ENCODE peak calls at places on chromosomes 13 and 19, in seven cellular contexts. One of them, this sample, is unnamed.

GRCh38 chr13:53137777-53138176 is 109.2 kb downstream of the OLFM4 start:
- DNase-seq in AG09319: peak
- DNase-seq in GM10248: no peak
- DNase-seq in cardiac muscle cell: peak
- DNase-seq in GM12865: no peak
- DNase-seq in AG04450: peak
- DNase-seq in osteocyte: no peak
- DNase-seq in this sample: no peak

GRCh38 chr13:92573467-92574057 is 653.0 kb upstream of the GPC6 start:
- DNase-seq in GM10248: peak
- DNase-seq in cardiac muscle cell: peak
- DNase-seq in GM12865: peak
- DNase-seq in osteocyte: no peak
- DNase-seq in AG09319: no peak
- DNase-seq in AG04450: no peak
- DNase-seq in this sample: no peak

GRCh38 chr19:12065100-12065538 is 588 bp downstream of the ZNF844 start:
- DNase-seq in AG04450: no peak
- DNase-seq in cardiac muscle cell: peak
- DNase-seq in GM10248: no peak
- DNase-seq in AG09319: no peak
- DNase-seq in osteocyte: no peak
- DNase-seq in GM12865: peak
- DNase-seq in this sample: peak

GRCh38 chr19:53991224-53992113 is at the start of gene CACNG6:
- DNase-seq in cardiac muscle cell: peak
- DNase-seq in osteocyte: no peak
- DNase-seq in AG09319: no peak
- DNase-seq in GM10248: no peak
- DNase-seq in AG04450: no peak
- DNase-seq in GM12865: no peak
- DNase-seq in this sample: peak

GRCh38 chr19:35753634-35754364 is 3.0 kb downstream of the HSPB6 start:
- DNase-seq in AG04450: no peak
- DNase-seq in AG09319: no peak
- DNase-seq in osteocyte: no peak
- DNase-seq in GM10248: no peak
- DNase-seq in cardiac muscle cell: no peak
- DNase-seq in GM12865: no peak
- DNase-seq in this sample: no peak

GRCh38 chr13:44541601-44542000 is 34.5 kb downstream of the TSC22D1 start:
- DNase-seq in GM10248: no peak
- DNase-seq in GM12865: no peak
- DNase-seq in cardiac muscle cell: no peak
- DNase-seq in AG04450: no peak
- DNase-seq in AG09319: no peak
- DNase-seq in osteocyte: no peak
- DNase-seq in this sample: no peak

GRCh38 chr13:32471187-32471922 is 43.4 kb upstream of the N4BP2L1 start:
- DNase-seq in AG04450: peak
- DNase-seq in GM12865: no peak
- DNase-seq in AG09319: no peak
- DNase-seq in cardiac muscle cell: peak
- DNase-seq in osteocyte: no peak
- DNase-seq in GM10248: no peak
- DNase-seq in this sample: no peak

GRCh38 chr13:85287528-85287927 is 511.7 kb downstream of the SLITRK6 start:
- DNase-seq in GM10248: no peak
- DNase-seq in AG04450: no peak
- DNase-seq in AG09319: no peak
- DNase-seq in GM12865: no peak
- DNase-seq in cardiac muscle cell: no peak
- DNase-seq in osteocyte: no peak
- DNase-seq in this sample: no peak

GRCh38 chr19:49398001-49398615 is 10.1 kb downstream of the KASH5 start:
- DNase-seq in osteocyte: no peak
- DNase-seq in GM12865: no peak
- DNase-seq in AG09319: no peak
- DNase-seq in AG04450: no peak
- DNase-seq in cardiac muscle cell: no peak
- DNase-seq in GM10248: no peak
- DNase-seq in this sample: no peak

GRCh38 chr19:38013913-38014575 is 107.0 kb downstream of the SIPA1L3 start:
- DNase-seq in cardiac muscle cell: no peak
- DNase-seq in GM10248: no peak
- DNase-seq in GM12865: no peak
- DNase-seq in osteocyte: no peak
- DNase-seq in AG04450: no peak
- DNase-seq in AG09319: no peak
- DNase-seq in this sample: no peak

GRCh38 chr19:37803250-37803854 is 24.0 kb upstream of the ZNF573 start:
- DNase-seq in GM12865: no peak
- DNase-seq in cardiac muscle cell: no peak
- DNase-seq in AG09319: no peak
- DNase-seq in GM10248: no peak
- DNase-seq in osteocyte: no peak
- DNase-seq in AG04450: no peak
- DNase-seq in this sample: no peak

GRCh38 chr13:113954046-113954841 is 19.6 kb downstream of the C13orf46 start:
- DNase-seq in GM12865: no peak
- DNase-seq in cardiac muscle cell: no peak
- DNase-seq in osteocyte: no peak
- DNase-seq in AG09319: no peak
- DNase-seq in AG04450: no peak
- DNase-seq in GM10248: no peak
- DNase-seq in this sample: no peak

GRCh38 chr13:98216135-98216565 is 39.1 kb upstream of the RNF113B start:
- DNase-seq in AG04450: peak
- DNase-seq in AG09319: no peak
- DNase-seq in GM12865: peak
- DNase-seq in GM10248: no peak
- DNase-seq in cardiac muscle cell: peak
- DNase-seq in osteocyte: no peak
- DNase-seq in this sample: no peak

GRCh38 chr13:113545455-113545930 is 39.1 kb upstream of the TFDP1 start:
- DNase-seq in AG04450: no peak
- DNase-seq in GM12865: no peak
- DNase-seq in osteocyte: no peak
- DNase-seq in cardiac muscle cell: peak
- DNase-seq in AG09319: peak
- DNase-seq in GM10248: no peak
- DNase-seq in this sample: no peak

GRCh38 chr13:34358811-34359513 is 541.0 kb downstream of the RFC3 start:
- DNase-seq in AG09319: peak
- DNase-seq in cardiac muscle cell: peak
- DNase-seq in GM12865: no peak
- DNase-seq in GM10248: no peak
- DNase-seq in osteocyte: no peak
- DNase-seq in AG04450: peak
- DNase-seq in this sample: no peak

GRCh38 chr19:8361921-8362793 is 1.8 kb upstream of the ANGPTL4 start:
- DNase-seq in GM12865: no peak
- DNase-seq in AG09319: peak
- DNase-seq in cardiac muscle cell: peak
- DNase-seq in AG04450: peak
- DNase-seq in osteocyte: peak
- DNase-seq in GM10248: no peak
- DNase-seq in this sample: no peak

GRCh38 chr19:52336976-52337375 is 933 bp downstream of the ZNF610 start:
- DNase-seq in AG04450: no peak
- DNase-seq in GM12865: no peak
- DNase-seq in cardiac muscle cell: peak
- DNase-seq in GM10248: no peak
- DNase-seq in AG09319: no peak
- DNase-seq in osteocyte: no peak
- DNase-seq in this sample: no peak

GRCh38 chr19:2841858-2842574 is 741 bp downstream of the ZNF555 start:
- DNase-seq in AG09319: no peak
- DNase-seq in cardiac muscle cell: no peak
- DNase-seq in AG04450: no peak
- DNase-seq in osteocyte: no peak
- DNase-seq in GM12865: no peak
- DNase-seq in GM10248: peak
- DNase-seq in this sample: peak

GRCh38 chr19:11451327-11451941 is 16.0 kb downstream of the PRKCSH start:
- DNase-seq in AG04450: no peak
- DNase-seq in osteocyte: no peak
- DNase-seq in GM12865: no peak
- DNase-seq in GM10248: no peak
- DNase-seq in cardiac muscle cell: no peak
- DNase-seq in AG09319: no peak
- DNase-seq in this sample: no peak

GRCh38 chr13:38045278-38046048 is 175.9 kb upstream of the TRPC4 start:
- DNase-seq in osteocyte: no peak
- DNase-seq in GM10248: no peak
- DNase-seq in AG04450: no peak
- DNase-seq in GM12865: peak
- DNase-seq in cardiac muscle cell: peak
- DNase-seq in AG09319: no peak
- DNase-seq in this sample: no peak

GRCh38 chr13:59463023-59463422 is 700.7 kb downstream of the DIAPH3 start:
- DNase-seq in AG04450: no peak
- DNase-seq in osteocyte: no peak
- DNase-seq in GM10248: no peak
- DNase-seq in AG09319: no peak
- DNase-seq in GM12865: no peak
- DNase-seq in cardiac muscle cell: no peak
- DNase-seq in this sample: no peak

GRCh38 chr19:32220951-32221350 is 124.5 kb upstream of the ZNF507 start:
- DNase-seq in AG09319: no peak
- DNase-seq in GM10248: no peak
- DNase-seq in GM12865: no peak
- DNase-seq in AG04450: no peak
- DNase-seq in osteocyte: no peak
- DNase-seq in cardiac muscle cell: no peak
- DNase-seq in this sample: no peak

GRCh38 chr19:13838071-13838942 is 38.6 kb upstream of the NANOS3 start:
- DNase-seq in GM10248: no peak
- DNase-seq in GM12865: no peak
- DNase-seq in AG04450: no peak
- DNase-seq in AG09319: no peak
- DNase-seq in cardiac muscle cell: no peak
- DNase-seq in osteocyte: no peak
- DNase-seq in this sample: no peak

GRCh38 chr13:77751513-77752456 is 54.3 kb downstream of the SLAIN1 start:
- DNase-seq in osteocyte: no peak
- DNase-seq in cardiac muscle cell: peak
- DNase-seq in GM12865: peak
- DNase-seq in GM10248: peak
- DNase-seq in AG04450: peak
- DNase-seq in AG09319: peak
- DNase-seq in this sample: no peak

GRCh38 chr19:41563847-41564514 is 12.0 kb upstream of the CEACAM21 start:
- DNase-seq in GM12865: peak
- DNase-seq in AG09319: no peak
- DNase-seq in cardiac muscle cell: no peak
- DNase-seq in GM10248: peak
- DNase-seq in osteocyte: peak
- DNase-seq in AG04450: no peak
- DNase-seq in this sample: no peak

GRCh38 chr13:31038834-31039552 is 106.5 kb downstream of the TEX26 start:
- DNase-seq in AG09319: no peak
- DNase-seq in osteocyte: peak
- DNase-seq in GM10248: peak
- DNase-seq in AG04450: no peak
- DNase-seq in cardiac muscle cell: peak
- DNase-seq in GM12865: peak
- DNase-seq in this sample: peak

DNA sequence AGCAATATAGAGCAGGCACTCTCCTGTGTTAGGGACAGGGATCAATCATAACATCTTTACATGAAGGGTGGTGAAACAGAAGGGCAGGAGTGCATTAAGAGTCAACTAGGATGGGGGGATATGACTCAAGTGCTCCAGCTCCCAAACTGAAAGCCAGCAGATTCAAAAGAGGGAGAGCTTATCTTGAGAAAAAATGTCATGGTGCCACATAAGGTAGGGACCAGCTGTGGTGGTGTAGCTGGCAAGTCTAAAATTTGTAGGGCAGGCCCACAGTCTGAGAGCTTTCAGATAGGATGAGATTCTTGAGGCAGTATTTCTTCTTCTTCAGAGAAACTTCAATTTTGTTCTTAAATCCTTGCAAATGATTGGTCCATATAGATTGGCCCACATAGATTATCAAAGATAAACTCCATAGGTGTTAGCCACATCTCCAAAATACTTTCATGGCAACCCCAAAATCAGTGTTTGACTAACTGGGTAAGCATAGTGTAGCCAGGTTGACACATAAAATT is 19.1 kb downstream of the DNAJC15 start:
- DNase-seq in GM10248: no peak
- DNase-seq in GM12865: peak
- DNase-seq in AG04450: no peak
- DNase-seq in osteocyte: no peak
- DNase-seq in AG09319: no peak
- DNase-seq in cardiac muscle cell: no peak
- DNase-seq in this sample: no peak
- TF ChIP-seq CTCF in GM10248: no peak
- TF ChIP-seq CTCF in GM12865: no peak
- TF ChIP-seq CTCF in AG04450: no peak
- TF ChIP-seq CTCF in osteocyte: no peak
- TF ChIP-seq CTCF in AG09319: no peak
- TF ChIP-seq CTCF in cardiac muscle cell: no peak
- TF ChIP-seq CTCF in this sample: no peak

GRCh38 chr13:41241626-41242025 is 21.8 kb downstream of the MTRF1 start:
- DNase-seq in GM12865: no peak
- DNase-seq in AG09319: no peak
- DNase-seq in osteocyte: no peak
- DNase-seq in AG04450: no peak
- DNase-seq in cardiac muscle cell: no peak
- DNase-seq in GM10248: no peak
- DNase-seq in this sample: no peak

GRCh38 chr13:41246969-41247750 is 16.2 kb downstream of the MTRF1 start:
- DNase-seq in GM10248: no peak
- DNase-seq in cardiac muscle cell: no peak
- DNase-seq in GM12865: no peak
- DNase-seq in AG09319: no peak
- DNase-seq in osteocyte: no peak
- DNase-seq in AG04450: no peak
- DNase-seq in this sample: no peak

GRCh38 chr13:41244555-41244954 is 18.8 kb downstream of the MTRF1 start:
- DNase-seq in AG09319: no peak
- DNase-seq in GM12865: no peak
- DNase-seq in cardiac muscle cell: peak
- DNase-seq in GM10248: no peak
- DNase-seq in AG04450: no peak
- DNase-seq in osteocyte: no peak
- DNase-seq in this sample: no peak
- TF ChIP-seq CTCF in AG09319: no peak
- TF ChIP-seq CTCF in GM12865: no peak
- TF ChIP-seq CTCF in cardiac muscle cell: no peak
- TF ChIP-seq CTCF in GM10248: no peak
- TF ChIP-seq CTCF in AG04450: no peak
- TF ChIP-seq CTCF in osteocyte: no peak
- TF ChIP-seq CTCF in this sample: no peak

GRCh38 chr19:43560687-43561086 is 14.6 kb downstream of the XRCC1 start:
- DNase-seq in cardiac muscle cell: no peak
- DNase-seq in AG04450: no peak
- DNase-seq in osteocyte: no peak
- DNase-seq in AG09319: no peak
- DNase-seq in GM10248: no peak
- DNase-seq in GM12865: no peak
- DNase-seq in this sample: no peak
- TF ChIP-seq CTCF in cardiac muscle cell: no peak
- TF ChIP-seq CTCF in AG04450: no peak
- TF ChIP-seq CTCF in osteocyte: no peak
- TF ChIP-seq CTCF in AG09319: no peak
- TF ChIP-seq CTCF in GM10248: no peak
- TF ChIP-seq CTCF in GM12865: no peak
- TF ChIP-seq CTCF in this sample: no peak

GRCh38 chr13:75432045-75432444 is 49.9 kb downstream of the TBC1D4 start:
- DNase-seq in GM10248: no peak
- DNase-seq in osteocyte: no peak
- DNase-seq in AG04450: no peak
- DNase-seq in AG09319: no peak
- DNase-seq in cardiac muscle cell: no peak
- DNase-seq in GM12865: peak
- DNase-seq in this sample: no peak
- TF ChIP-seq CTCF in GM10248: peak
- TF ChIP-seq CTCF in osteocyte: no peak
- TF ChIP-seq CTCF in AG04450: no peak
- TF ChIP-seq CTCF in AG09319: no peak
- TF ChIP-seq CTCF in cardiac muscle cell: no peak
- TF ChIP-seq CTCF in GM12865: no peak
- TF ChIP-seq CTCF in this sample: no peak